ENCODE peak calls at places on chromosomes 5 and 9, in eight cellular contexts. One of them, this sample, is unnamed.

GRCh38 chr9:28264368-28264767 is 691.1 kb upstream of the C9orf72 start:
- DNase-seq in retinal pigment epithelial cell: no peak
- DNase-seq in heart left ventricle: no peak
- DNase-seq in psoas muscle: no peak
- DNase-seq in ovary: no peak
- DNase-seq in HCT116: no peak
- DNase-seq in upper lobe of right lung: no peak
- DNase-seq in AG10803: peak; percentile 0
- DNase-seq in this sample: no peak

GRCh38 chr9:130200038-130200979 is 28.1 kb downstream of the NCS1 start:
- DNase-seq in retinal pigment epithelial cell: no peak
- DNase-seq in heart left ventricle: no peak
- DNase-seq in psoas muscle: no peak
- DNase-seq in ovary: no peak
- DNase-seq in HCT116: no peak
- DNase-seq in upper lobe of right lung: no peak
- DNase-seq in AG10803: peak; percentile 18
- DNase-seq in this sample: no peak

GRCh38 chr9:34560574-34561229 is 28.8 kb downstream of the CNTFR start:
- DNase-seq in retinal pigment epithelial cell: no peak
- DNase-seq in heart left ventricle: no peak
- DNase-seq in psoas muscle: no peak
- DNase-seq in ovary: no peak
- DNase-seq in HCT116: no peak
- DNase-seq in upper lobe of right lung: no peak
- DNase-seq in AG10803: no peak
- DNase-seq in this sample: no peak

GRCh38 chr5:33816791-33817190 is 75.0 kb downstream of the ADAMTS12 start:
- DNase-seq in retinal pigment epithelial cell: no peak
- DNase-seq in heart left ventricle: no peak
- DNase-seq in psoas muscle: no peak
- DNase-seq in ovary: no peak
- DNase-seq in HCT116: no peak
- DNase-seq in upper lobe of right lung: no peak
- DNase-seq in AG10803: no peak
- DNase-seq in this sample: no peak

GRCh38 chr5:127878174-127878750 is 175.1 kb downstream of the CCDC192 start:
- DNase-seq in retinal pigment epithelial cell: no peak
- DNase-seq in heart left ventricle: no peak
- DNase-seq in psoas muscle: no peak
- DNase-seq in ovary: no peak
- DNase-seq in HCT116: peak; percentile 62
- DNase-seq in upper lobe of right lung: peak; percentile 62
- DNase-seq in AG10803: peak; percentile 47
- DNase-seq in this sample: no peak

GRCh38 chr9:75855509-75855908 is 35.0 kb upstream of the PCSK5 start:
- DNase-seq in retinal pigment epithelial cell: no peak
- DNase-seq in heart left ventricle: no peak
- DNase-seq in psoas muscle: no peak
- DNase-seq in ovary: no peak
- DNase-seq in HCT116: peak; percentile 18
- DNase-seq in upper lobe of right lung: no peak
- DNase-seq in AG10803: peak; percentile 8
- DNase-seq in this sample: no peak

GRCh38 chr5:135887881-135888614 is 7.6 kb downstream of the IL9 start:
- DNase-seq in retinal pigment epithelial cell: no peak
- DNase-seq in heart left ventricle: no peak
- DNase-seq in psoas muscle: no peak
- DNase-seq in ovary: no peak
- DNase-seq in HCT116: no peak
- DNase-seq in upper lobe of right lung: no peak
- DNase-seq in AG10803: peak; percentile 41
- DNase-seq in this sample: no peak

GRCh38 chr5:172642046-172642409 is 965 bp downstream of the NEURL1B start:
- DNase-seq in retinal pigment epithelial cell: no peak
- DNase-seq in heart left ventricle: no peak
- DNase-seq in psoas muscle: no peak
- DNase-seq in ovary: no peak
- DNase-seq in HCT116: no peak
- DNase-seq in upper lobe of right lung: peak; percentile 9
- DNase-seq in AG10803: no peak
- DNase-seq in this sample: no peak

GRCh38 chr5:50886657-50887056 is 220.2 kb downstream of the PARP8 start:
- DNase-seq in retinal pigment epithelial cell: no peak
- DNase-seq in heart left ventricle: no peak
- DNase-seq in psoas muscle: no peak
- DNase-seq in ovary: no peak
- DNase-seq in HCT116: no peak
- DNase-seq in upper lobe of right lung: no peak
- DNase-seq in AG10803: no peak
- DNase-seq in this sample: no peak

GRCh38 chr9:22037954-22038690 is 29.0 kb upstream of the CDKN2B start:
- DNase-seq in retinal pigment epithelial cell: no peak
- DNase-seq in heart left ventricle: no peak
- DNase-seq in psoas muscle: no peak
- DNase-seq in ovary: no peak
- DNase-seq in HCT116: peak; percentile 33
- DNase-seq in upper lobe of right lung: no peak
- DNase-seq in AG10803: peak; percentile 51
- DNase-seq in this sample: no peak

GRCh38 chr9:87433853-87434252 is 63.8 kb upstream of the DAPK1 start:
- DNase-seq in retinal pigment epithelial cell: peak; percentile 31
- DNase-seq in heart left ventricle: no peak
- DNase-seq in psoas muscle: no peak
- DNase-seq in ovary: no peak
- DNase-seq in HCT116: no peak
- DNase-seq in upper lobe of right lung: no peak
- DNase-seq in AG10803: no peak
- DNase-seq in this sample: no peak

GRCh38 chr9:136245194-136246150 is at the start of gene QSOX2:
- DNase-seq in retinal pigment epithelial cell: no peak
- DNase-seq in heart left ventricle: peak; percentile 91
- DNase-seq in psoas muscle: peak; percentile 85
- DNase-seq in ovary: peak; percentile 88
- DNase-seq in HCT116: peak; percentile 54
- DNase-seq in upper lobe of right lung: peak; percentile 92
- DNase-seq in AG10803: peak; percentile 70
- DNase-seq in this sample: no peak

GRCh38 chr5:5344051-5344571 is 78.4 kb upstream of the ICE1 start:
- DNase-seq in retinal pigment epithelial cell: no peak
- DNase-seq in heart left ventricle: no peak
- DNase-seq in psoas muscle: no peak
- DNase-seq in ovary: no peak
- DNase-seq in HCT116: no peak
- DNase-seq in upper lobe of right lung: no peak
- DNase-seq in AG10803: no peak
- DNase-seq in this sample: no peak

GRCh38 chr5:120405923-120406322 is 58.2 kb upstream of the PRR16 start:
- DNase-seq in retinal pigment epithelial cell: no peak
- DNase-seq in heart left ventricle: no peak
- DNase-seq in psoas muscle: no peak
- DNase-seq in ovary: no peak
- DNase-seq in HCT116: no peak
- DNase-seq in upper lobe of right lung: no peak
- DNase-seq in AG10803: peak; percentile 42
- DNase-seq in this sample: peak; percentile 80

GRCh38 chr9:33374634-33375237 is 27.6 kb downstream of the AQP7 start:
- DNase-seq in retinal pigment epithelial cell: peak; percentile 42
- DNase-seq in heart left ventricle: no peak
- DNase-seq in psoas muscle: peak; percentile 62
- DNase-seq in ovary: peak; percentile 79
- DNase-seq in HCT116: peak; percentile 64
- DNase-seq in upper lobe of right lung: peak; percentile 73
- DNase-seq in AG10803: peak; percentile 65
- DNase-seq in this sample: peak; percentile 13

GRCh38 chr5:149274964-149275363 is 3.3 kb downstream of the AFAP1L1 start:
- DNase-seq in retinal pigment epithelial cell: no peak
- DNase-seq in heart left ventricle: no peak
- DNase-seq in psoas muscle: no peak
- DNase-seq in ovary: no peak
- DNase-seq in HCT116: no peak
- DNase-seq in upper lobe of right lung: no peak
- DNase-seq in AG10803: peak; percentile 26
- DNase-seq in this sample: no peak

GRCh38 chr5:72018158-72018803 is 89.0 kb upstream of the MAP1B start:
- DNase-seq in retinal pigment epithelial cell: no peak
- DNase-seq in heart left ventricle: no peak
- DNase-seq in psoas muscle: peak; percentile 24
- DNase-seq in ovary: peak; percentile 19
- DNase-seq in HCT116: peak; percentile 57
- DNase-seq in upper lobe of right lung: no peak
- DNase-seq in AG10803: peak; percentile 27
- DNase-seq in this sample: no peak

GRCh38 chr5:111072949-111073682 is 1.6 kb downstream of the TSLP start:
- DNase-seq in retinal pigment epithelial cell: no peak
- DNase-seq in heart left ventricle: peak; percentile 81
- DNase-seq in psoas muscle: peak; percentile 68
- DNase-seq in ovary: no peak
- DNase-seq in HCT116: peak; percentile 19
- DNase-seq in upper lobe of right lung: peak; percentile 85
- DNase-seq in AG10803: no peak
- DNase-seq in this sample: no peak

GRCh38 chr5:32297181-32298055 is 15.3 kb downstream of the MTMR12 start:
- DNase-seq in retinal pigment epithelial cell: no peak
- DNase-seq in heart left ventricle: no peak
- DNase-seq in psoas muscle: no peak
- DNase-seq in ovary: no peak
- DNase-seq in HCT116: no peak
- DNase-seq in upper lobe of right lung: no peak
- DNase-seq in AG10803: no peak
- DNase-seq in this sample: no peak

GRCh38 chr5:151107738-151108520 is 27.1 kb upstream of the TNIP1 start:
- DNase-seq in retinal pigment epithelial cell: no peak
- DNase-seq in heart left ventricle: no peak
- DNase-seq in psoas muscle: no peak
- DNase-seq in ovary: no peak
- DNase-seq in HCT116: no peak
- DNase-seq in upper lobe of right lung: no peak
- DNase-seq in AG10803: peak; percentile 68
- DNase-seq in this sample: no peak

DNA sequence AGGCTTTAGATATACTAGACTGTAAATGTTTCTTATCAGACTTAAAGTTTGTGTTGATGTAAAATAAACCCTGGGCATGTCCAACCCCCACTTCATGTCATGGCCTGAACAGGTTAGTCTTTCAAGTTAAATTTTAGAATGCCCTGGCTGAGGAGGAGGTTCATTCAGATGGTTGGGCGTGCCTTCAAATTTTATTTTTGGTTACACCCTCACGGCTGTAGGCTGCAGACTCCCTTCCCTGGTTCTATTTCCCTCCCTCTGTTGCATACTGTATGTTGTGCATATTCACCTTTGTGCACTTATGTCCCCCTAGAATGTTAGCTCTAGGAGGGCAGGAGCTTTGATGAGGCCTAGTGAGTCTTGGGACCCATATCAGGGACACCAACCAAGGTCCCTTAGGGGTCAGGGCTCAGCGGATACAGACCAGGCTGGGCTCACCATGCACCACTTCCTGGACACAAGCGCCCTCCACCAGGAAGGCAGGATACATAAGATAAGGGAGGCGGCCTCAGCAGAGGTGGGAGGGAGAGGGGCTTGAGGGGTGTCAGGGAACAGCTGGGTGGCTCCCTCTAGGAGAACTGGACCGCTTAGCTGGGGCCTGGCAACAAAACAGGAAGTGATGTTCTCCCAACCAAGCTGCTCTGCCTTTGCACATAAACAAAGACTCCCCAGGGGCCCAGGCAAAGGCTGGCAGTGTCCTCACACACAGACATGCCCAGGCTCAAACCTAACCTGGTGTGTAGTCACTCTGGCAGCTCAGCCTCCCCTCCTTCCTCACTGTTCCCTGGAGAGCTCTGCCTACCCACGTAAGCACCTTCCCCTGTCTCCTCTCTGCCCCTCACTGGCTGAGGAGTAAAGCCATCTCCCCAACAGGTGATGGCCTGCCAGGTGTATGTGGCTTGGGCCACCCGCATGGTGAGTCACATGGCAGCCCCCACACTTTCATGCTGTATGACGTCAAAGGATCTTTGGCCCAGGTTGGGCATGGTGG is 5.7 kb upstream of the BICD2 start:
- DNase-seq in retinal pigment epithelial cell: no peak
- DNase-seq in heart left ventricle: no peak
- DNase-seq in psoas muscle: no peak
- DNase-seq in ovary: no peak
- DNase-seq in HCT116: no peak
- DNase-seq in upper lobe of right lung: no peak
- DNase-seq in AG10803: peak; percentile 32
- DNase-seq in this sample: no peak
- H3K4me3 ChIP-seq in retinal pigment epithelial cell: no peak overlapping the region
- H3K4me3 ChIP-seq in heart left ventricle: no peak overlapping the region
- H3K4me3 ChIP-seq in psoas muscle: no peak overlapping the region
- H3K4me3 ChIP-seq in ovary: no peak overlapping the region
- H3K4me3 ChIP-seq in HCT116: no peak overlapping the region
- H3K4me3 ChIP-seq in upper lobe of right lung: no peak overlapping the region
- H3K4me3 ChIP-seq in AG10803: no peak overlapping the region
- H3K4me3 ChIP-seq in this sample: no peak overlapping the region

DNA sequence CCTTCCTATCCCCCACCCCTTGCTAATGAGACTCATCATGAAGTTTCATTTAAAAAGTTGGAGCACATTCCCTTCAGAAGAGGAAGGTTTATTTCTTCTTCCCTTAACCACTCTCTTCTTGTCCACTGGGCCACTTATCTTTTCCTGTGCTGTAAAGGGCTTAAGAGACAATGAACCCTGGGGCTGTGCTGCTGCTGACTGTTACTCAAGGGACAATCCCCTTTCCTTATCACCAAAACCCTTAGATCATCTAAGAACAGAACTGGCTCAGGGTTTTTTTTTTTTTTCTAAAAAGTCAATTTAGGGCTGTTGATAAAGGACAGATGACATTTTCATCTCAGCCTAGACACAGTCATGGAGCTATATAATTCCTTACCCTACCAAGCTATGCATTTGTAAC is 29.6 kb downstream of the CAPSL start:
- DNase-seq in retinal pigment epithelial cell: no peak
- DNase-seq in heart left ventricle: no peak
- DNase-seq in psoas muscle: no peak
- DNase-seq in ovary: no peak
- DNase-seq in HCT116: no peak
- DNase-seq in upper lobe of right lung: no peak
- DNase-seq in AG10803: no peak
- DNase-seq in this sample: no peak
- TF ChIP-seq CTCF in retinal pigment epithelial cell: no peak
- TF ChIP-seq CTCF in heart left ventricle: no peak
- TF ChIP-seq CTCF in psoas muscle: no peak
- TF ChIP-seq CTCF in ovary: no peak
- TF ChIP-seq CTCF in HCT116: no peak
- TF ChIP-seq CTCF in upper lobe of right lung: no peak
- TF ChIP-seq CTCF in AG10803: no peak
- TF ChIP-seq CTCF in this sample: no peak

GRCh38 chr9:89999534-90000370 is 394.9 kb downstream of the GADD45G start:
- DNase-seq in retinal pigment epithelial cell: peak; percentile 59
- DNase-seq in heart left ventricle: peak; percentile 81
- DNase-seq in psoas muscle: peak; percentile 67
- DNase-seq in ovary: peak; percentile 78
- DNase-seq in HCT116: no peak
- DNase-seq in upper lobe of right lung: peak; percentile 84
- DNase-seq in AG10803: peak; percentile 53
- DNase-seq in this sample: no peak
- H3K4me3 ChIP-seq in retinal pigment epithelial cell: no peak overlapping the region
- H3K4me3 ChIP-seq in heart left ventricle: peak overlapping the region; percentile 32
- H3K4me3 ChIP-seq in psoas muscle: peak overlapping the region; percentile 17
- H3K4me3 ChIP-seq in ovary: peak overlapping the region; percentile 10
- H3K4me3 ChIP-seq in HCT116: no peak overlapping the region
- H3K4me3 ChIP-seq in upper lobe of right lung: peak overlapping the region; percentile 25
- H3K4me3 ChIP-seq in AG10803: peak overlapping the region; percentile 35
- H3K4me3 ChIP-seq in this sample: peak overlapping the region; percentile 30

GRCh38 chr5:41524174-41524573 is 13.8 kb upstream of the PLCXD3 start:
- DNase-seq in retinal pigment epithelial cell: no peak
- DNase-seq in heart left ventricle: no peak
- DNase-seq in psoas muscle: no peak
- DNase-seq in ovary: no peak
- DNase-seq in HCT116: no peak
- DNase-seq in upper lobe of right lung: no peak
- DNase-seq in AG10803: no peak
- DNase-seq in this sample: no peak
- TF ChIP-seq CTCF in retinal pigment epithelial cell: peak; percentile 36
- TF ChIP-seq CTCF in heart left ventricle: peak; percentile 9
- TF ChIP-seq CTCF in psoas muscle: no peak
- TF ChIP-seq CTCF in ovary: no peak
- TF ChIP-seq CTCF in HCT116: peak; percentile 49
- TF ChIP-seq CTCF in upper lobe of right lung: peak; percentile 18
- TF ChIP-seq CTCF in AG10803: no peak
- TF ChIP-seq CTCF in this sample: peak; percentile 58

This sample was measured in epithelial cell of proximal tubule.